ENCODE peak calls at places on chromosomes 16 and 17, in nine cellular contexts. A is thyroid gland; T is right lobe of liver; L is body of pancreas; R is heart left ventricle; E is keratinocyte; P is PC-3; X is pancreas; F is CD4-positive, alpha-beta memory T cell. G is an unnamed sample.

GRCh38 chr17:76560877-76561221 is 21.0 kb downstream of the PRCD start:
- DNase-seq in A (no peak), T (no peak), L (no peak), R (no peak), E (no peak), P (no peak), X (no peak), F (peak; percentile 45), G (no peak)

GRCh38 chr16:23213831-23214230 is 31.3 kb downstream of the SCNN1G start:
- DNase-seq in A (no peak), T (no peak), L (no peak), R (no peak), E (no peak), P (no peak), X (no peak), F (no peak), G (no peak)

GRCh38 chr17:81193470-81194224 is 27.6 kb upstream of the AATK start:
- DNase-seq in A (no peak), T (no peak), L (no peak), R (no peak), E (no peak), P (no peak), X (no peak), F (no peak), G (no peak)

GRCh38 chr16:16071631-16072244 is 122.3 kb downstream of the ABCC1 start:
- DNase-seq in A (peak; percentile 63), T (no peak), L (peak; percentile 90), R (peak; percentile 31), E (no peak), P (no peak), X (peak; percentile 77), F (no peak), G (peak; percentile 84)

GRCh38 chr17:39672522-39673334 is 4.5 kb downstream of the PNMT start:
- DNase-seq in A (no peak), T (no peak), L (no peak), R (no peak), E (no peak), P (no peak), X (peak; percentile 15), F (no peak), G (no peak)

GRCh38 chr17:35083071-35083470 is 19.6 kb upstream of the RFFL start:
- DNase-seq in A (no peak), T (no peak), L (no peak), R (no peak), E (no peak), P (no peak), X (no peak), F (no peak), G (no peak)

GRCh38 chr17:83041305-83041704 is 38.1 kb upstream of the METRNL start:
- DNase-seq in A (no peak), T (no peak), L (no peak), R (no peak), E (no peak), P (no peak), X (no peak), F (no peak), G (no peak)

GRCh38 chr17:21015564-21015963 is 27.2 kb downstream of the USP22 start:
- DNase-seq in A (no peak), T (no peak), L (no peak), R (no peak), E (no peak), P (no peak), X (no peak), F (no peak), G (no peak)

DNA sequence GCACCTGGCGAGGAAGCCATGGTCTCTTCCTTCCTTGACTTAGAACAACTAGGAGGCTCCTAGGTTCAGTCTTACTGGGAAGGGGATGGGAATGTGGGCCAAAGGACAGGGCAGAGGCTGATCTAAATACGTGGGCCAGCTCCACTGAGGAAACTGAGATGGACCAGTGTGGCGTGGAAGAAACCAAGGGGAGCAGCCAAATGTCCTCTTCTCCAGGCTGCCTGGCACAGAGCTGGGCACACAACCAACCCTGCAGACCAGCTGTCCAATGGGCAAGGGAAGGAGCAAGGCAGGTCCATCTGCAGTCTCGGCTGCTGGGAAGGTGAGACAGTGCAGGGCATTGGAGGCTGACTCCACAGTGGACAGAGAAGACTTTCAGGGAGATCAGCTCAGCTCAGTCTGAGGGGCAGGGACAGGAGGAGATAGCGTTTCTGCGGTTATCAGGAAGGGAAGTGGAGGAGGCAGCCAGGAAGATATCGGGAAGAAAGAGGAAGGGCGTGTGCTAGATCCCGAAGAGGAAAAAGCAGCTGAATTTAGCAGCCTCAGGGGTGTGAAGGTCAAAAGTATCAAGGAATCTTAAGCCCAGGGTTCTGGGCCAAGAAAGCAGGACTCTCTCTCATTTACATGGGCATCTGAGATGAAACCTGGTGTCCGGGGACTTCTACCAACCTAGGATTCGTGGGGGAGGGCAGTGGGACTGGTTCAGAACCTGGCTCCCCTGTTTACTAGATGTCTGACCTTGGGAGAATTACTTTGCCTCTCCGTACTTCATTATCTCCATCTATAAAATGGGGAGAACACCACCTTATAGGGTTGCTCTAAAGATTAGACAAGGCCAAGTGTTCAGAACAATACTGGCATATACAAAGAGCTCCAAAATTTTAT is 1.8 kb downstream of the KIFC3 start:
- DNase-seq in A (no peak), T (peak; percentile 75), L (peak; percentile 42), R (no peak), E (no peak), P (no peak), X (no peak), F (no peak), G (no peak)
- H3K27ac ChIP-seq in A (peak overlapping the region; percentile 99), T (peak overlapping the region; percentile 24), L (peak overlapping the region; percentile 84), R (peak overlapping the region; percentile 99), E (peak overlapping the region; percentile 77), P (no peak overlapping the region), X (peak overlapping the region; percentile 62), F (no peak overlapping the region), G (peak overlapping the region; percentile 96)

GRCh38 chr17:74922694-74923537 is at the start of gene USH1G:
- DNase-seq in A (no peak), T (no peak), L (peak; percentile 35), R (no peak), E (no peak), P (peak; percentile 11), X (no peak), F (no peak), G (peak; percentile 8)

GRCh38 chr17:74921045-74921681 is 1.9 kb downstream of the USH1G start:
- DNase-seq in A (no peak), T (no peak), L (no peak), R (no peak), E (no peak), P (no peak), X (no peak), F (no peak), G (no peak)

GRCh38 chr17:74920679-74921044 is 2.4 kb downstream of the USH1G start:
- DNase-seq in A (no peak), T (no peak), L (no peak), R (no peak), E (no peak), P (no peak), X (no peak), F (no peak), G (no peak)

GRCh38 chr17:74921769-74922168 is 1.3 kb downstream of the USH1G start:
- DNase-seq in A (no peak), T (no peak), L (no peak), R (no peak), E (no peak), P (no peak), X (no peak), F (no peak), G (no peak)

GRCh38 chr17:74922172-74922571 is 883 bp downstream of the USH1G start:
- DNase-seq in A (no peak), T (no peak), L (no peak), R (no peak), E (no peak), P (no peak), X (no peak), F (no peak), G (no peak)
- H3K27me3 ChIP-seq in A (peaks cover 21% of the 10 kb centered on the region), T (no peaks in the 10 kb centered on the region), L (no peaks in the 10 kb centered on the region), R (peaks cover 58% of the 10 kb centered on the region), E (peaks cover 46% of the 10 kb centered on the region), P (peaks cover 31% of the 10 kb centered on the region), X (peaks cover 9% of the 10 kb centered on the region), F (peaks cover 32% of the 10 kb centered on the region), G (peaks cover 48% of the 10 kb centered on the region)

GRCh38 chr16:65509172-65509571 is 387.3 kb upstream of the CDH11 start:
- DNase-seq in A (no peak), T (no peak), L (no peak), R (no peak), E (no peak), P (no peak), X (no peak), F (no peak), G (no peak)

GRCh38 chr16:65510241-65510640 is 388.4 kb upstream of the CDH11 start:
- DNase-seq in A (no peak), T (no peak), L (no peak), R (no peak), E (no peak), P (no peak), X (no peak), F (no peak), G (no peak)

GRCh38 chr16:65515193-65515592 is 393.3 kb upstream of the CDH11 start:
- DNase-seq in A (no peak), T (no peak), L (no peak), R (no peak), E (no peak), P (no peak), X (no peak), F (no peak), G (no peak)

DNA sequence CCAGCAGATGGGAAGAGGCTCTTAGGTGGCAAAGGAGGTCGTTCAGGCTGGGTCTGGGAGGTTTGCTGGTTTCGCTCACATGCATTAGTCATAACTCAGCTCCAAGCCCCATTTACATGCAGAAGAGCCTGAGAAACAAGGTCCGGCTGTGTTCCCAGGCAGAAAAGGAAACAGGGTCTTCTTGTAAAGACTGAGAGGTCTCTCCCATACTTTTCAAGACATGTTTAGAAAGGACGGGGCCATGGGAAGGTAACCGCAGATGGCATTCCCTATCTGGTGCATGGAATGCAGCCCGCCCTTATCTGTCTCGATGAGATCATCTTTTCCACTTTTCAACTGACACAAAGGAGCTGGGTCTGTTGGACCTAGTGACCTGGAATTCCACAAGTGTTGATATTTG is 389.0 kb upstream of the CDH11 start:
- DNase-seq in A (no peak), T (no peak), L (no peak), R (no peak), E (no peak), P (no peak), X (no peak), F (no peak), G (no peak)
- H3K27ac ChIP-seq in A (no peak overlapping the region), T (no peak overlapping the region), L (no peak overlapping the region), R (no peak overlapping the region), E (no peak overlapping the region), P (no peak overlapping the region), X (no peak overlapping the region), F (no peak overlapping the region), G (no peak overlapping the region)

GRCh38 chr17:28760987-28761562 is 17.3 kb downstream of the TRAF4 start:
- DNase-seq in A (peak; percentile 64), T (peak; percentile 86), L (peak; percentile 76), R (peak; percentile 67), E (no peak), P (peak; percentile 63), X (peak; percentile 67), F (no peak), G (peak; percentile 59)

GRCh38 chr17:28758411-28759121 is 14.8 kb downstream of the TRAF4 start:
- DNase-seq in A (no peak), T (no peak), L (no peak), R (no peak), E (no peak), P (no peak), X (no peak), F (no peak), G (no peak)

GRCh38 chr17:28759296-28759865 is 15.6 kb downstream of the TRAF4 start:
- DNase-seq in A (no peak), T (no peak), L (no peak), R (no peak), E (no peak), P (no peak), X (no peak), F (no peak), G (no peak)

GRCh38 chr17:28763137-28763799 is 19.5 kb downstream of the TRAF4 start:
- DNase-seq in A (no peak), T (no peak), L (no peak), R (no peak), E (no peak), P (no peak), X (no peak), F (no peak), G (no peak)

GRCh38 chr17:28760561-28760960 is 16.8 kb downstream of the TRAF4 start:
- DNase-seq in A (no peak), T (no peak), L (no peak), R (no peak), E (no peak), P (no peak), X (no peak), F (no peak), G (no peak)
- H3K27me3 ChIP-seq in A (no peaks in the 10 kb centered on the region), T (no peaks in the 10 kb centered on the region), L (no peaks in the 10 kb centered on the region), R (no peaks in the 10 kb centered on the region), E (no peaks in the 10 kb centered on the region), P (no peaks in the 10 kb centered on the region), X (no peaks in the 10 kb centered on the region), F (no peaks in the 10 kb centered on the region), G (no peaks in the 10 kb centered on the region)

G was measured in cardiac muscle cell.